ENCODE peak calls at places on chromosomes 6 and 20, in six cellular contexts. One of them, this sample, is unnamed.

GRCh38 chr6:18601515-18602035 is 214.4 kb downstream of the RNF144B start:
- DNase-seq in DMS153: peak
- DNase-seq in activated CD8-positive, alpha-beta memory T cell treated with anti-CD3 and anti-CD28 coated beads for 1 hour: no peak
- DNase-seq in substantia nigra: no peak
- DNase-seq in activated effector memory CD4-positive, alpha-beta T cell treated with Interleukin-2 at 50 U/mL for 16 hours: no peak
- DNase-seq in spleen: no peak
- DNase-seq in this sample: no peak

GRCh38 chr6:160690458-160690857 is 11.6 kb upstream of the PLG start:
- DNase-seq in activated effector memory CD4-positive, alpha-beta T cell treated with Interleukin-2 at 50 U/mL for 16 hours: no peak
- DNase-seq in substantia nigra: no peak
- DNase-seq in activated CD8-positive, alpha-beta memory T cell treated with anti-CD3 and anti-CD28 coated beads for 1 hour: no peak
- DNase-seq in DMS153: no peak
- DNase-seq in spleen: no peak
- DNase-seq in this sample: no peak

GRCh38 chr6:3561745-3562144 is 104.9 kb upstream of the SLC22A23 start:
- DNase-seq in substantia nigra: no peak
- DNase-seq in activated CD8-positive, alpha-beta memory T cell treated with anti-CD3 and anti-CD28 coated beads for 1 hour: no peak
- DNase-seq in activated effector memory CD4-positive, alpha-beta T cell treated with Interleukin-2 at 50 U/mL for 16 hours: no peak
- DNase-seq in DMS153: peak
- DNase-seq in spleen: no peak
- DNase-seq in this sample: no peak

GRCh38 chr6:89281779-89282246 is 33.3 kb downstream of the GABRR2 start:
- DNase-seq in DMS153: no peak
- DNase-seq in activated effector memory CD4-positive, alpha-beta T cell treated with Interleukin-2 at 50 U/mL for 16 hours: peak
- DNase-seq in activated CD8-positive, alpha-beta memory T cell treated with anti-CD3 and anti-CD28 coated beads for 1 hour: no peak
- DNase-seq in substantia nigra: no peak
- DNase-seq in spleen: no peak
- DNase-seq in this sample: peak

GRCh38 chr6:31620586-31621319 is at the start of gene PRRC2A:
- DNase-seq in activated CD8-positive, alpha-beta memory T cell treated with anti-CD3 and anti-CD28 coated beads for 1 hour: no peak
- DNase-seq in substantia nigra: no peak
- DNase-seq in activated effector memory CD4-positive, alpha-beta T cell treated with Interleukin-2 at 50 U/mL for 16 hours: no peak
- DNase-seq in spleen: peak
- DNase-seq in DMS153: peak
- DNase-seq in this sample: peak

GRCh38 chr6:7615611-7616383 is 25.8 kb downstream of the SNRNP48 start:
- DNase-seq in activated effector memory CD4-positive, alpha-beta T cell treated with Interleukin-2 at 50 U/mL for 16 hours: no peak
- DNase-seq in substantia nigra: no peak
- DNase-seq in DMS153: peak
- DNase-seq in spleen: no peak
- DNase-seq in activated CD8-positive, alpha-beta memory T cell treated with anti-CD3 and anti-CD28 coated beads for 1 hour: no peak
- DNase-seq in this sample: no peak

GRCh38 chr6:146847426-146847825 is 248.7 kb downstream of the ADGB start:
- DNase-seq in activated effector memory CD4-positive, alpha-beta T cell treated with Interleukin-2 at 50 U/mL for 16 hours: no peak
- DNase-seq in DMS153: no peak
- DNase-seq in substantia nigra: no peak
- DNase-seq in spleen: no peak
- DNase-seq in activated CD8-positive, alpha-beta memory T cell treated with anti-CD3 and anti-CD28 coated beads for 1 hour: no peak
- DNase-seq in this sample: no peak

GRCh38 chr6:158766621-158767435 is 52.3 kb downstream of the EZR start:
- DNase-seq in activated effector memory CD4-positive, alpha-beta T cell treated with Interleukin-2 at 50 U/mL for 16 hours: no peak
- DNase-seq in spleen: no peak
- DNase-seq in substantia nigra: no peak
- DNase-seq in activated CD8-positive, alpha-beta memory T cell treated with anti-CD3 and anti-CD28 coated beads for 1 hour: no peak
- DNase-seq in DMS153: no peak
- DNase-seq in this sample: peak

GRCh38 chr6:108755257-108756240 is 92.7 kb upstream of the ARMC2 start:
- DNase-seq in spleen: no peak
- DNase-seq in substantia nigra: no peak
- DNase-seq in DMS153: no peak
- DNase-seq in activated effector memory CD4-positive, alpha-beta T cell treated with Interleukin-2 at 50 U/mL for 16 hours: no peak
- DNase-seq in activated CD8-positive, alpha-beta memory T cell treated with anti-CD3 and anti-CD28 coated beads for 1 hour: no peak
- DNase-seq in this sample: no peak

GRCh38 chr6:130362128-130362527 is 3.7 kb upstream of the TMEM200A start:
- DNase-seq in spleen: no peak
- DNase-seq in DMS153: no peak
- DNase-seq in substantia nigra: no peak
- DNase-seq in activated effector memory CD4-positive, alpha-beta T cell treated with Interleukin-2 at 50 U/mL for 16 hours: no peak
- DNase-seq in activated CD8-positive, alpha-beta memory T cell treated with anti-CD3 and anti-CD28 coated beads for 1 hour: no peak
- DNase-seq in this sample: no peak

GRCh38 chr20:49098136-49098535 is 52.0 kb downstream of the CSE1L start:
- DNase-seq in activated effector memory CD4-positive, alpha-beta T cell treated with Interleukin-2 at 50 U/mL for 16 hours: no peak
- DNase-seq in activated CD8-positive, alpha-beta memory T cell treated with anti-CD3 and anti-CD28 coated beads for 1 hour: no peak
- DNase-seq in spleen: no peak
- DNase-seq in DMS153: no peak
- DNase-seq in substantia nigra: no peak
- DNase-seq in this sample: no peak

GRCh38 chr6:138970159-138970558 is 17.9 kb downstream of the REPS1 start:
- DNase-seq in DMS153: no peak
- DNase-seq in substantia nigra: no peak
- DNase-seq in activated CD8-positive, alpha-beta memory T cell treated with anti-CD3 and anti-CD28 coated beads for 1 hour: no peak
- DNase-seq in activated effector memory CD4-positive, alpha-beta T cell treated with Interleukin-2 at 50 U/mL for 16 hours: no peak
- DNase-seq in spleen: no peak
- DNase-seq in this sample: no peak

GRCh38 chr20:23497458-23498026 is 6.6 kb downstream of the CST8 start:
- DNase-seq in substantia nigra: no peak
- DNase-seq in activated CD8-positive, alpha-beta memory T cell treated with anti-CD3 and anti-CD28 coated beads for 1 hour: no peak
- DNase-seq in spleen: no peak
- DNase-seq in activated effector memory CD4-positive, alpha-beta T cell treated with Interleukin-2 at 50 U/mL for 16 hours: no peak
- DNase-seq in DMS153: no peak
- DNase-seq in this sample: no peak

GRCh38 chr6:71414486-71414885 is 125.9 kb downstream of the OGFRL1 start:
- DNase-seq in substantia nigra: no peak
- DNase-seq in activated effector memory CD4-positive, alpha-beta T cell treated with Interleukin-2 at 50 U/mL for 16 hours: no peak
- DNase-seq in DMS153: no peak
- DNase-seq in activated CD8-positive, alpha-beta memory T cell treated with anti-CD3 and anti-CD28 coated beads for 1 hour: no peak
- DNase-seq in spleen: no peak
- DNase-seq in this sample: no peak

GRCh38 chr6:33717857-33718552 is 6.5 kb upstream of the UQCC2 start:
- DNase-seq in DMS153: no peak
- DNase-seq in activated effector memory CD4-positive, alpha-beta T cell treated with Interleukin-2 at 50 U/mL for 16 hours: no peak
- DNase-seq in spleen: peak
- DNase-seq in activated CD8-positive, alpha-beta memory T cell treated with anti-CD3 and anti-CD28 coated beads for 1 hour: no peak
- DNase-seq in substantia nigra: no peak
- DNase-seq in this sample: no peak

GRCh38 chr6:79158856-79159516 is 75.5 kb downstream of the HMGN3 start:
- DNase-seq in spleen: no peak
- DNase-seq in activated CD8-positive, alpha-beta memory T cell treated with anti-CD3 and anti-CD28 coated beads for 1 hour: no peak
- DNase-seq in DMS153: no peak
- DNase-seq in activated effector memory CD4-positive, alpha-beta T cell treated with Interleukin-2 at 50 U/mL for 16 hours: no peak
- DNase-seq in substantia nigra: no peak
- DNase-seq in this sample: no peak

GRCh38 chr6:47438481-47439347 is 38.9 kb upstream of the CD2AP start:
- DNase-seq in substantia nigra: no peak
- DNase-seq in activated effector memory CD4-positive, alpha-beta T cell treated with Interleukin-2 at 50 U/mL for 16 hours: no peak
- DNase-seq in spleen: no peak
- DNase-seq in DMS153: no peak
- DNase-seq in activated CD8-positive, alpha-beta memory T cell treated with anti-CD3 and anti-CD28 coated beads for 1 hour: no peak
- DNase-seq in this sample: no peak

GRCh38 chr6:157219201-157220200 is 103.8 kb downstream of the TMEM242 start:
- DNase-seq in activated effector memory CD4-positive, alpha-beta T cell treated with Interleukin-2 at 50 U/mL for 16 hours: no peak
- DNase-seq in spleen: peak
- DNase-seq in substantia nigra: no peak
- DNase-seq in DMS153: no peak
- DNase-seq in activated CD8-positive, alpha-beta memory T cell treated with anti-CD3 and anti-CD28 coated beads for 1 hour: no peak
- DNase-seq in this sample: peak

GRCh38 chr6:62285612-62286469 is at the start of gene KHDRBS2:
- DNase-seq in activated CD8-positive, alpha-beta memory T cell treated with anti-CD3 and anti-CD28 coated beads for 1 hour: no peak
- DNase-seq in DMS153: peak
- DNase-seq in spleen: peak
- DNase-seq in activated effector memory CD4-positive, alpha-beta T cell treated with Interleukin-2 at 50 U/mL for 16 hours: no peak
- DNase-seq in substantia nigra: peak
- DNase-seq in this sample: peak

GRCh38 chr6:161578478-161578877 is 304.6 kb upstream of the AGPAT4 start:
- DNase-seq in spleen: no peak
- DNase-seq in activated CD8-positive, alpha-beta memory T cell treated with anti-CD3 and anti-CD28 coated beads for 1 hour: no peak
- DNase-seq in DMS153: no peak
- DNase-seq in substantia nigra: no peak
- DNase-seq in activated effector memory CD4-positive, alpha-beta T cell treated with Interleukin-2 at 50 U/mL for 16 hours: no peak
- DNase-seq in this sample: no peak

GRCh38 chr6:96420294-96420693 is 101.3 kb upstream of the UFL1 start:
- DNase-seq in spleen: no peak
- DNase-seq in activated effector memory CD4-positive, alpha-beta T cell treated with Interleukin-2 at 50 U/mL for 16 hours: no peak
- DNase-seq in activated CD8-positive, alpha-beta memory T cell treated with anti-CD3 and anti-CD28 coated beads for 1 hour: no peak
- DNase-seq in DMS153: no peak
- DNase-seq in substantia nigra: no peak
- DNase-seq in this sample: no peak

GRCh38 chr6:107655245-107655644 is 165.3 kb downstream of the SOBP start:
- DNase-seq in spleen: no peak
- DNase-seq in substantia nigra: no peak
- DNase-seq in DMS153: no peak
- DNase-seq in activated CD8-positive, alpha-beta memory T cell treated with anti-CD3 and anti-CD28 coated beads for 1 hour: no peak
- DNase-seq in activated effector memory CD4-positive, alpha-beta T cell treated with Interleukin-2 at 50 U/mL for 16 hours: no peak
- DNase-seq in this sample: no peak

GRCh38 chr6:119308048-119308570 is 41.5 kb downstream of the MAN1A1 start:
- DNase-seq in DMS153: no peak
- DNase-seq in activated effector memory CD4-positive, alpha-beta T cell treated with Interleukin-2 at 50 U/mL for 16 hours: no peak
- DNase-seq in spleen: no peak
- DNase-seq in substantia nigra: no peak
- DNase-seq in activated CD8-positive, alpha-beta memory T cell treated with anti-CD3 and anti-CD28 coated beads for 1 hour: no peak
- DNase-seq in this sample: no peak

GRCh38 chr20:51027396-51027795 is 4.5 kb upstream of the KCNG1 start:
- DNase-seq in substantia nigra: no peak
- DNase-seq in activated effector memory CD4-positive, alpha-beta T cell treated with Interleukin-2 at 50 U/mL for 16 hours: no peak
- DNase-seq in activated CD8-positive, alpha-beta memory T cell treated with anti-CD3 and anti-CD28 coated beads for 1 hour: no peak
- DNase-seq in DMS153: no peak
- DNase-seq in spleen: peak
- DNase-seq in this sample: no peak

GRCh38 chr6:148335582-148335981 is 7.1 kb upstream of the SASH1 start:
- DNase-seq in substantia nigra: no peak
- DNase-seq in DMS153: no peak
- DNase-seq in activated CD8-positive, alpha-beta memory T cell treated with anti-CD3 and anti-CD28 coated beads for 1 hour: no peak
- DNase-seq in spleen: no peak
- DNase-seq in activated effector memory CD4-positive, alpha-beta T cell treated with Interleukin-2 at 50 U/mL for 16 hours: no peak
- DNase-seq in this sample: no peak

GRCh38 chr6:114085206-114085605 is 114.3 kb upstream of the HDAC2 start:
- DNase-seq in DMS153: no peak
- DNase-seq in activated effector memory CD4-positive, alpha-beta T cell treated with Interleukin-2 at 50 U/mL for 16 hours: no peak
- DNase-seq in substantia nigra: no peak
- DNase-seq in activated CD8-positive, alpha-beta memory T cell treated with anti-CD3 and anti-CD28 coated beads for 1 hour: no peak
- DNase-seq in spleen: no peak
- DNase-seq in this sample: no peak

GRCh38 chr6:140537834-140538680 is 1163.6 kb upstream of the CITED2 start:
- DNase-seq in activated CD8-positive, alpha-beta memory T cell treated with anti-CD3 and anti-CD28 coated beads for 1 hour: no peak
- DNase-seq in activated effector memory CD4-positive, alpha-beta T cell treated with Interleukin-2 at 50 U/mL for 16 hours: no peak
- DNase-seq in DMS153: no peak
- DNase-seq in substantia nigra: no peak
- DNase-seq in spleen: no peak
- DNase-seq in this sample: no peak

GRCh38 chr6:41519748-41520699 is 26.2 kb upstream of the FOXP4 start:
- DNase-seq in DMS153: peak
- DNase-seq in substantia nigra: no peak
- DNase-seq in activated CD8-positive, alpha-beta memory T cell treated with anti-CD3 and anti-CD28 coated beads for 1 hour: no peak
- DNase-seq in activated effector memory CD4-positive, alpha-beta T cell treated with Interleukin-2 at 50 U/mL for 16 hours: no peak
- DNase-seq in spleen: no peak
- DNase-seq in this sample: no peak

GRCh38 chr6:106119526-106119925 is 33.4 kb downstream of the PRDM1 start:
- DNase-seq in DMS153: no peak
- DNase-seq in substantia nigra: no peak
- DNase-seq in spleen: no peak
- DNase-seq in activated effector memory CD4-positive, alpha-beta T cell treated with Interleukin-2 at 50 U/mL for 16 hours: no peak
- DNase-seq in activated CD8-positive, alpha-beta memory T cell treated with anti-CD3 and anti-CD28 coated beads for 1 hour: no peak
- DNase-seq in this sample: no peak

GRCh38 chr20:46357030-46357514 is 48.8 kb upstream of the CDH22 start:
- DNase-seq in activated effector memory CD4-positive, alpha-beta T cell treated with Interleukin-2 at 50 U/mL for 16 hours: no peak
- DNase-seq in DMS153: no peak
- DNase-seq in activated CD8-positive, alpha-beta memory T cell treated with anti-CD3 and anti-CD28 coated beads for 1 hour: no peak
- DNase-seq in spleen: peak
- DNase-seq in substantia nigra: no peak
- DNase-seq in this sample: no peak

GRCh38 chr6:129188795-129189194 is 305.9 kb downstream of the LAMA2 start:
- DNase-seq in substantia nigra: no peak
- DNase-seq in spleen: no peak
- DNase-seq in activated effector memory CD4-positive, alpha-beta T cell treated with Interleukin-2 at 50 U/mL for 16 hours: no peak
- DNase-seq in activated CD8-positive, alpha-beta memory T cell treated with anti-CD3 and anti-CD28 coated beads for 1 hour: no peak
- DNase-seq in DMS153: no peak
- DNase-seq in this sample: no peak

GRCh38 chr6:111445786-111446395 is 37.1 kb downstream of the REV3L start:
- DNase-seq in spleen: no peak
- DNase-seq in DMS153: no peak
- DNase-seq in substantia nigra: no peak
- DNase-seq in activated CD8-positive, alpha-beta memory T cell treated with anti-CD3 and anti-CD28 coated beads for 1 hour: no peak
- DNase-seq in activated effector memory CD4-positive, alpha-beta T cell treated with Interleukin-2 at 50 U/mL for 16 hours: no peak
- DNase-seq in this sample: no peak

GRCh38 chr6:123810214-123810613 is 6.5 kb downstream of the NKAIN2 start:
- DNase-seq in DMS153: no peak
- DNase-seq in activated effector memory CD4-positive, alpha-beta T cell treated with Interleukin-2 at 50 U/mL for 16 hours: no peak
- DNase-seq in activated CD8-positive, alpha-beta memory T cell treated with anti-CD3 and anti-CD28 coated beads for 1 hour: no peak
- DNase-seq in substantia nigra: no peak
- DNase-seq in spleen: no peak
- DNase-seq in this sample: no peak

GRCh38 chr6:14143305-14143704 is 25.7 kb downstream of the CD83 start:
- DNase-seq in spleen: no peak
- DNase-seq in activated effector memory CD4-positive, alpha-beta T cell treated with Interleukin-2 at 50 U/mL for 16 hours: no peak
- DNase-seq in activated CD8-positive, alpha-beta memory T cell treated with anti-CD3 and anti-CD28 coated beads for 1 hour: no peak
- DNase-seq in DMS153: no peak
- DNase-seq in substantia nigra: no peak
- DNase-seq in this sample: no peak

GRCh38 chr6:25506020-25506419 is 146.0 kb upstream of the SCGN start:
- DNase-seq in DMS153: no peak
- DNase-seq in activated effector memory CD4-positive, alpha-beta T cell treated with Interleukin-2 at 50 U/mL for 16 hours: no peak
- DNase-seq in spleen: no peak
- DNase-seq in activated CD8-positive, alpha-beta memory T cell treated with anti-CD3 and anti-CD28 coated beads for 1 hour: no peak
- DNase-seq in substantia nigra: no peak
- DNase-seq in this sample: no peak

GRCh38 chr6:34072727-34073126 is 73.2 kb downstream of the GRM4 start:
- DNase-seq in DMS153: no peak
- DNase-seq in spleen: no peak
- DNase-seq in activated effector memory CD4-positive, alpha-beta T cell treated with Interleukin-2 at 50 U/mL for 16 hours: no peak
- DNase-seq in substantia nigra: no peak
- DNase-seq in activated CD8-positive, alpha-beta memory T cell treated with anti-CD3 and anti-CD28 coated beads for 1 hour: no peak
- DNase-seq in this sample: no peak

GRCh38 chr20:17628101-17628841 is 53.8 kb downstream of the RRBP1 start:
- DNase-seq in activated effector memory CD4-positive, alpha-beta T cell treated with Interleukin-2 at 50 U/mL for 16 hours: no peak
- DNase-seq in substantia nigra: no peak
- DNase-seq in activated CD8-positive, alpha-beta memory T cell treated with anti-CD3 and anti-CD28 coated beads for 1 hour: no peak
- DNase-seq in DMS153: no peak
- DNase-seq in spleen: peak
- DNase-seq in this sample: no peak

GRCh38 chr6:686528-686927 is 6.4 kb downstream of the EXOC2 start:
- DNase-seq in substantia nigra: no peak
- DNase-seq in spleen: no peak
- DNase-seq in activated CD8-positive, alpha-beta memory T cell treated with anti-CD3 and anti-CD28 coated beads for 1 hour: no peak
- DNase-seq in DMS153: no peak
- DNase-seq in activated effector memory CD4-positive, alpha-beta T cell treated with Interleukin-2 at 50 U/mL for 16 hours: no peak
- DNase-seq in this sample: no peak

GRCh38 chr6:82525775-82526515 is 162.3 kb downstream of the TPBG start:
- DNase-seq in DMS153: peak
- DNase-seq in activated effector memory CD4-positive, alpha-beta T cell treated with Interleukin-2 at 50 U/mL for 16 hours: no peak
- DNase-seq in activated CD8-positive, alpha-beta memory T cell treated with anti-CD3 and anti-CD28 coated beads for 1 hour: no peak
- DNase-seq in spleen: no peak
- DNase-seq in substantia nigra: no peak
- DNase-seq in this sample: no peak

GRCh38 chr6:386688-387266 is 4.8 kb upstream of the IRF4 start:
- DNase-seq in substantia nigra: no peak
- DNase-seq in DMS153: no peak
- DNase-seq in spleen: no peak
- DNase-seq in activated CD8-positive, alpha-beta memory T cell treated with anti-CD3 and anti-CD28 coated beads for 1 hour: no peak
- DNase-seq in activated effector memory CD4-positive, alpha-beta T cell treated with Interleukin-2 at 50 U/mL for 16 hours: no peak
- DNase-seq in this sample: no peak

This sample was measured in cardiac septum.